ENCODE peak calls at places on chromosomes 4 and X, in seven cellular contexts. One of them, this sample, is unnamed.

GRCh38 chr4:31482691-31483090 is 762.5 kb downstream of the PCDH7 start:
- DNase-seq in COLO829: no peak
- DNase-seq in GM10248: no peak
- DNase-seq in SW480: no peak
- DNase-seq in HS-5: no peak
- DNase-seq in activated CD8-positive, alpha-beta memory T cell treated with anti-CD3 and anti-CD28 coated beads for 4 hours: no peak
- DNase-seq in retina: no peak
- DNase-seq in this sample: no peak

GRCh38 chrX:106955004-106955772 is 35.0 kb downstream of the CLDN2 start:
- DNase-seq in COLO829: peak
- DNase-seq in retina: no peak
- DNase-seq in HS-5: no peak
- DNase-seq in SW480: no peak
- DNase-seq in activated CD8-positive, alpha-beta memory T cell treated with anti-CD3 and anti-CD28 coated beads for 4 hours: no peak
- DNase-seq in GM10248: no peak
- DNase-seq in this sample: no peak

GRCh38 chr4:21469438-21470032 is 479.0 kb downstream of the KCNIP4 start:
- DNase-seq in SW480: peak
- DNase-seq in retina: peak
- DNase-seq in COLO829: peak
- DNase-seq in activated CD8-positive, alpha-beta memory T cell treated with anti-CD3 and anti-CD28 coated beads for 4 hours: no peak
- DNase-seq in GM10248: peak
- DNase-seq in HS-5: no peak
- DNase-seq in this sample: no peak

GRCh38 chr4:78661923-78662521 is 110.5 kb downstream of the ANXA3 start:
- DNase-seq in COLO829: peak
- DNase-seq in SW480: no peak
- DNase-seq in HS-5: no peak
- DNase-seq in GM10248: peak
- DNase-seq in retina: no peak
- DNase-seq in activated CD8-positive, alpha-beta memory T cell treated with anti-CD3 and anti-CD28 coated beads for 4 hours: no peak
- DNase-seq in this sample: no peak

GRCh38 chr4:48343531-48343930 is 2.2 kb downstream of the SLAIN2 start:
- DNase-seq in SW480: no peak
- DNase-seq in retina: no peak
- DNase-seq in HS-5: no peak
- DNase-seq in COLO829: no peak
- DNase-seq in GM10248: no peak
- DNase-seq in activated CD8-positive, alpha-beta memory T cell treated with anti-CD3 and anti-CD28 coated beads for 4 hours: no peak
- DNase-seq in this sample: no peak

GRCh38 chr4:8182858-8183725 is 16.0 kb upstream of the SH3TC1 start:
- DNase-seq in SW480: peak
- DNase-seq in activated CD8-positive, alpha-beta memory T cell treated with anti-CD3 and anti-CD28 coated beads for 4 hours: no peak
- DNase-seq in COLO829: no peak
- DNase-seq in GM10248: no peak
- DNase-seq in HS-5: peak
- DNase-seq in retina: no peak
- DNase-seq in this sample: no peak

GRCh38 chr4:71229477-71230257 is 109.2 kb upstream of the SLC4A4 start:
- DNase-seq in retina: peak
- DNase-seq in COLO829: peak
- DNase-seq in HS-5: no peak
- DNase-seq in GM10248: peak
- DNase-seq in activated CD8-positive, alpha-beta memory T cell treated with anti-CD3 and anti-CD28 coated beads for 4 hours: no peak
- DNase-seq in SW480: peak
- DNase-seq in this sample: peak

GRCh38 chrX:49221868-49222267 is 11.3 kb downstream of the CACNA1F start:
- DNase-seq in SW480: no peak
- DNase-seq in HS-5: no peak
- DNase-seq in retina: no peak
- DNase-seq in GM10248: no peak
- DNase-seq in COLO829: no peak
- DNase-seq in activated CD8-positive, alpha-beta memory T cell treated with anti-CD3 and anti-CD28 coated beads for 4 hours: no peak
- DNase-seq in this sample: no peak

GRCh38 chr4:186137193-186137792 is 32.8 kb downstream of the FAM149A start:
- DNase-seq in retina: peak
- DNase-seq in SW480: peak
- DNase-seq in GM10248: no peak
- DNase-seq in activated CD8-positive, alpha-beta memory T cell treated with anti-CD3 and anti-CD28 coated beads for 4 hours: no peak
- DNase-seq in COLO829: peak
- DNase-seq in HS-5: no peak
- DNase-seq in this sample: no peak

GRCh38 chr4:52051615-52052474 is 741 bp downstream of the SPATA18 start:
- DNase-seq in activated CD8-positive, alpha-beta memory T cell treated with anti-CD3 and anti-CD28 coated beads for 4 hours: no peak
- DNase-seq in COLO829: no peak
- DNase-seq in HS-5: no peak
- DNase-seq in SW480: no peak
- DNase-seq in retina: peak
- DNase-seq in GM10248: peak
- DNase-seq in this sample: peak

GRCh38 chrX:104113237-104113965 is 1.1 kb downstream of the ZCCHC18 start:
- DNase-seq in GM10248: peak
- DNase-seq in retina: peak
- DNase-seq in HS-5: no peak
- DNase-seq in SW480: peak
- DNase-seq in COLO829: peak
- DNase-seq in activated CD8-positive, alpha-beta memory T cell treated with anti-CD3 and anti-CD28 coated beads for 4 hours: no peak
- DNase-seq in this sample: peak

GRCh38 chr4:67575232-67575888 is 16.8 kb downstream of the STAP1 start:
- DNase-seq in COLO829: no peak
- DNase-seq in HS-5: no peak
- DNase-seq in activated CD8-positive, alpha-beta memory T cell treated with anti-CD3 and anti-CD28 coated beads for 4 hours: no peak
- DNase-seq in GM10248: peak
- DNase-seq in SW480: no peak
- DNase-seq in retina: no peak
- DNase-seq in this sample: no peak

GRCh38 chr4:113718252-113718651 is 43.3 kb downstream of the CAMK2D start:
- DNase-seq in COLO829: no peak
- DNase-seq in retina: no peak
- DNase-seq in activated CD8-positive, alpha-beta memory T cell treated with anti-CD3 and anti-CD28 coated beads for 4 hours: no peak
- DNase-seq in HS-5: no peak
- DNase-seq in SW480: no peak
- DNase-seq in GM10248: no peak
- DNase-seq in this sample: no peak

GRCh38 chrX:131874300-131874699 is 148.8 kb upstream of the STK26 start:
- DNase-seq in activated CD8-positive, alpha-beta memory T cell treated with anti-CD3 and anti-CD28 coated beads for 4 hours: no peak
- DNase-seq in HS-5: no peak
- DNase-seq in retina: no peak
- DNase-seq in COLO829: no peak
- DNase-seq in GM10248: no peak
- DNase-seq in SW480: no peak
- DNase-seq in this sample: no peak

GRCh38 chr4:151426513-151426912 is 17.5 kb downstream of the FHIP1A start:
- DNase-seq in SW480: no peak
- DNase-seq in HS-5: no peak
- DNase-seq in GM10248: no peak
- DNase-seq in retina: no peak
- DNase-seq in activated CD8-positive, alpha-beta memory T cell treated with anti-CD3 and anti-CD28 coated beads for 4 hours: no peak
- DNase-seq in COLO829: no peak
- DNase-seq in this sample: no peak

GRCh38 chrX:70664726-70665125 is 220.1 kb downstream of the DLG3 start:
- DNase-seq in HS-5: no peak
- DNase-seq in retina: peak
- DNase-seq in GM10248: peak
- DNase-seq in activated CD8-positive, alpha-beta memory T cell treated with anti-CD3 and anti-CD28 coated beads for 4 hours: no peak
- DNase-seq in SW480: peak
- DNase-seq in COLO829: peak
- DNase-seq in this sample: no peak

GRCh38 chrX:134569306-134569705 is 89.0 kb downstream of the PLAC1 start:
- DNase-seq in GM10248: no peak
- DNase-seq in COLO829: no peak
- DNase-seq in activated CD8-positive, alpha-beta memory T cell treated with anti-CD3 and anti-CD28 coated beads for 4 hours: no peak
- DNase-seq in retina: no peak
- DNase-seq in SW480: no peak
- DNase-seq in HS-5: no peak
- DNase-seq in this sample: no peak

GRCh38 chr4:152090543-152090942 is 329.7 kb upstream of the GATB start:
- DNase-seq in SW480: peak
- DNase-seq in activated CD8-positive, alpha-beta memory T cell treated with anti-CD3 and anti-CD28 coated beads for 4 hours: no peak
- DNase-seq in COLO829: no peak
- DNase-seq in HS-5: no peak
- DNase-seq in GM10248: no peak
- DNase-seq in retina: no peak
- DNase-seq in this sample: no peak

GRCh38 chr4:16122784-16123183 is 39.0 kb upstream of the PROM1 start:
- DNase-seq in activated CD8-positive, alpha-beta memory T cell treated with anti-CD3 and anti-CD28 coated beads for 4 hours: no peak
- DNase-seq in SW480: no peak
- DNase-seq in COLO829: no peak
- DNase-seq in GM10248: no peak
- DNase-seq in retina: no peak
- DNase-seq in HS-5: no peak
- DNase-seq in this sample: no peak

GRCh38 chr4:1090036-1090435 is 23.3 kb downstream of the RNF212 start:
- DNase-seq in retina: no peak
- DNase-seq in SW480: no peak
- DNase-seq in activated CD8-positive, alpha-beta memory T cell treated with anti-CD3 and anti-CD28 coated beads for 4 hours: no peak
- DNase-seq in COLO829: no peak
- DNase-seq in GM10248: no peak
- DNase-seq in HS-5: no peak
- DNase-seq in this sample: no peak

GRCh38 chr4:75122424-75123014 is 189.6 kb downstream of the PARM1 start:
- DNase-seq in GM10248: no peak
- DNase-seq in SW480: no peak
- DNase-seq in activated CD8-positive, alpha-beta memory T cell treated with anti-CD3 and anti-CD28 coated beads for 4 hours: no peak
- DNase-seq in retina: no peak
- DNase-seq in COLO829: no peak
- DNase-seq in HS-5: no peak
- DNase-seq in this sample: no peak

GRCh38 chr4:66633472-66633871 is 911.8 kb downstream of the CENPC start:
- DNase-seq in retina: no peak
- DNase-seq in activated CD8-positive, alpha-beta memory T cell treated with anti-CD3 and anti-CD28 coated beads for 4 hours: no peak
- DNase-seq in HS-5: peak
- DNase-seq in SW480: no peak
- DNase-seq in GM10248: no peak
- DNase-seq in COLO829: no peak
- DNase-seq in this sample: no peak

GRCh38 chr4:154406022-154406835 is 85.4 kb downstream of the DCHS2 start:
- DNase-seq in activated CD8-positive, alpha-beta memory T cell treated with anti-CD3 and anti-CD28 coated beads for 4 hours: no peak
- DNase-seq in retina: no peak
- DNase-seq in SW480: no peak
- DNase-seq in GM10248: peak
- DNase-seq in COLO829: no peak
- DNase-seq in HS-5: no peak
- DNase-seq in this sample: no peak

GRCh38 chr4:113336556-113336955 is 287.1 kb downstream of the ANK2 start:
- DNase-seq in HS-5: no peak
- DNase-seq in GM10248: no peak
- DNase-seq in COLO829: no peak
- DNase-seq in SW480: no peak
- DNase-seq in retina: no peak
- DNase-seq in activated CD8-positive, alpha-beta memory T cell treated with anti-CD3 and anti-CD28 coated beads for 4 hours: no peak
- DNase-seq in this sample: no peak

GRCh38 chr4:21806991-21807390 is 141.6 kb downstream of the KCNIP4 start:
- DNase-seq in activated CD8-positive, alpha-beta memory T cell treated with anti-CD3 and anti-CD28 coated beads for 4 hours: no peak
- DNase-seq in retina: no peak
- DNase-seq in HS-5: no peak
- DNase-seq in COLO829: no peak
- DNase-seq in SW480: no peak
- DNase-seq in GM10248: no peak
- DNase-seq in this sample: no peak

GRCh38 chr4:142095886-142096605 is 459.7 kb downstream of the IL15 start:
- DNase-seq in SW480: peak
- DNase-seq in retina: no peak
- DNase-seq in GM10248: no peak
- DNase-seq in COLO829: peak
- DNase-seq in activated CD8-positive, alpha-beta memory T cell treated with anti-CD3 and anti-CD28 coated beads for 4 hours: no peak
- DNase-seq in HS-5: peak
- DNase-seq in this sample: no peak

GRCh38 chr4:52925531-52925968 is 63.4 kb downstream of the RASL11B start:
- DNase-seq in COLO829: no peak
- DNase-seq in activated CD8-positive, alpha-beta memory T cell treated with anti-CD3 and anti-CD28 coated beads for 4 hours: no peak
- DNase-seq in HS-5: no peak
- DNase-seq in SW480: no peak
- DNase-seq in retina: no peak
- DNase-seq in GM10248: no peak
- DNase-seq in this sample: no peak

GRCh38 chr4:128393111-128393704 is 105.6 kb upstream of the PGRMC2 start:
- DNase-seq in COLO829: no peak
- DNase-seq in GM10248: no peak
- DNase-seq in activated CD8-positive, alpha-beta memory T cell treated with anti-CD3 and anti-CD28 coated beads for 4 hours: no peak
- DNase-seq in SW480: no peak
- DNase-seq in retina: no peak
- DNase-seq in HS-5: no peak
- DNase-seq in this sample: no peak

GRCh38 chr4:16759781-16760459 is 138.5 kb downstream of the LDB2 start:
- DNase-seq in GM10248: no peak
- DNase-seq in retina: no peak
- DNase-seq in HS-5: no peak
- DNase-seq in COLO829: no peak
- DNase-seq in SW480: no peak
- DNase-seq in activated CD8-positive, alpha-beta memory T cell treated with anti-CD3 and anti-CD28 coated beads for 4 hours: no peak
- DNase-seq in this sample: no peak

GRCh38 chr4:142091691-142092182 is 455.4 kb downstream of the IL15 start:
- DNase-seq in SW480: no peak
- DNase-seq in HS-5: peak
- DNase-seq in retina: no peak
- DNase-seq in activated CD8-positive, alpha-beta memory T cell treated with anti-CD3 and anti-CD28 coated beads for 4 hours: no peak
- DNase-seq in GM10248: no peak
- DNase-seq in COLO829: no peak
- DNase-seq in this sample: no peak

GRCh38 chr4:80305466-80305865 is 30.1 kb upstream of the CFAP299 start:
- DNase-seq in retina: no peak
- DNase-seq in activated CD8-positive, alpha-beta memory T cell treated with anti-CD3 and anti-CD28 coated beads for 4 hours: no peak
- DNase-seq in COLO829: peak
- DNase-seq in HS-5: no peak
- DNase-seq in SW480: no peak
- DNase-seq in GM10248: no peak
- DNase-seq in this sample: no peak

GRCh38 chr4:100450449-100450848 is 67.4 kb downstream of the EMCN start:
- DNase-seq in HS-5: peak
- DNase-seq in SW480: no peak
- DNase-seq in COLO829: no peak
- DNase-seq in retina: no peak
- DNase-seq in activated CD8-positive, alpha-beta memory T cell treated with anti-CD3 and anti-CD28 coated beads for 4 hours: no peak
- DNase-seq in GM10248: no peak
- DNase-seq in this sample: no peak